ENCODE peak calls at places on chromosomes 11 and 22, in four cellular contexts. W, T, D and B are unnamed samples. For H3K9me3, the result is how much of the 10 kb centered on the place peaks cover.

GRCh38 chr11:59679347-59679746 is 10.5 kb upstream of the PATL1 start:
- DNase-seq in T (no peak), W (no peak), D (no peak), B (no peak)

GRCh38 chr11:61507962-61508824 is at the start of gene LRRC10B:
- DNase-seq in D (no peak), T (no peak), W (peak), B (no peak)

GRCh38 chr11:101326141-101326540 is 196.5 kb upstream of the PGR start:
- DNase-seq in W (no peak), D (no peak), T (no peak), B (no peak)

GRCh38 chr22:31055322-31056159 is 25.6 kb upstream of the SMTN start:
- DNase-seq in D (peak), W (peak), T (peak), B (peak)

GRCh38 chr11:61627831-61628753 is 47.2 kb upstream of the SYT7 start:
- DNase-seq in D (peak), W (peak), T (peak), B (peak)

GRCh38 chr22:40276877-40277823 is 69.2 kb upstream of the ADSL start:
- DNase-seq in T (no peak), D (no peak), W (peak), B (no peak)

GRCh38 chr11:75576445-75577049 is 14.5 kb downstream of the SERPINH1 start:
- DNase-seq in W (no peak), T (no peak), D (peak), B (peak)

GRCh38 chr11:100459791-100460190 is 227.3 kb upstream of the ARHGAP42 start:
- DNase-seq in D (no peak), W (no peak), T (no peak), B (no peak)

GRCh38 chr22:17703811-17704210 is 65.3 kb downstream of the BCL2L13 start:
- DNase-seq in W (no peak), D (no peak), T (no peak), B (no peak)

GRCh38 chr22:27872488-27872887 is 46.6 kb downstream of the PITPNB start:
- DNase-seq in T (no peak), D (no peak), W (no peak), B (no peak)

GRCh38 chr22:27870234-27871191 is 48.5 kb downstream of the PITPNB start:
- DNase-seq in W (no peak), D (no peak), T (no peak), B (no peak)

GRCh38 chr22:27868738-27869282 is 50.2 kb downstream of the PITPNB start:
- DNase-seq in W (no peak), D (no peak), T (no peak), B (no peak)

GRCh38 chr22:27873476-27873875 is 45.6 kb downstream of the PITPNB start:
- DNase-seq in T (no peak), W (no peak), D (no peak), B (no peak)

GRCh38 chr22:27871306-27872014 is 47.6 kb downstream of the PITPNB start:
- DNase-seq in W (no peak), D (no peak), T (no peak), B (no peak)
- H3K9me3 ChIP-seq in W (under half), D (under half), T (under half), B (under half)

GRCh38 chr22:46830001-46830715 is 67.7 kb downstream of the TBC1D22A start:
- DNase-seq in W (peak), D (peak), T (peak), B (no peak)

GRCh38 chr22:46833228-46833627 is 70.8 kb downstream of the TBC1D22A start:
- DNase-seq in W (no peak), T (no peak), D (peak), B (no peak)

GRCh38 chr22:46835693-46836092 is 73.2 kb downstream of the TBC1D22A start:
- DNase-seq in W (no peak), T (no peak), D (no peak), B (no peak)

GRCh38 chr22:46830841-46831240 is 68.4 kb downstream of the TBC1D22A start:
- DNase-seq in T (no peak), W (no peak), D (no peak), B (no peak)

DNA sequence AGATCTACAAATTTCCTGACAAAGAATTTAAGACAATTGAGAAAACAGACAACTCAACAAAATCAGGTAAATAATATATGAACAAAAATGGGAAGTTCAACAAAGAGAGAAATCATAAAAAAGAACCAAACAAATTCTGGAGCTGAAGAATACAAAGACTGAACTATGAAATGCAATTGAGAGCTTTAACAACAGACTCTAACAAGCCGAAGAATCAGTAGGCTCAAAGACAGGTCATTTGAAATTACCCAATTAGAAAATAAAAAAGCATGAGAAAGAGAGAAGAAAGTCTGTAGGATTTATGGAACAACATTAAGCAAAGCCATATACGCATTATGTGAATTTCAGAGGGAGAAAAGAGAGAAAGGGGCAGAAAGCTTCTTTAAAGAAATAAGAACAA is 72.8 kb downstream of the TBC1D22A start:
- DNase-seq in T (no peak), W (no peak), D (no peak), B (no peak)
- H3K9me3 ChIP-seq in T (under half), W (under half), D (under half), B (under half)

DNA sequence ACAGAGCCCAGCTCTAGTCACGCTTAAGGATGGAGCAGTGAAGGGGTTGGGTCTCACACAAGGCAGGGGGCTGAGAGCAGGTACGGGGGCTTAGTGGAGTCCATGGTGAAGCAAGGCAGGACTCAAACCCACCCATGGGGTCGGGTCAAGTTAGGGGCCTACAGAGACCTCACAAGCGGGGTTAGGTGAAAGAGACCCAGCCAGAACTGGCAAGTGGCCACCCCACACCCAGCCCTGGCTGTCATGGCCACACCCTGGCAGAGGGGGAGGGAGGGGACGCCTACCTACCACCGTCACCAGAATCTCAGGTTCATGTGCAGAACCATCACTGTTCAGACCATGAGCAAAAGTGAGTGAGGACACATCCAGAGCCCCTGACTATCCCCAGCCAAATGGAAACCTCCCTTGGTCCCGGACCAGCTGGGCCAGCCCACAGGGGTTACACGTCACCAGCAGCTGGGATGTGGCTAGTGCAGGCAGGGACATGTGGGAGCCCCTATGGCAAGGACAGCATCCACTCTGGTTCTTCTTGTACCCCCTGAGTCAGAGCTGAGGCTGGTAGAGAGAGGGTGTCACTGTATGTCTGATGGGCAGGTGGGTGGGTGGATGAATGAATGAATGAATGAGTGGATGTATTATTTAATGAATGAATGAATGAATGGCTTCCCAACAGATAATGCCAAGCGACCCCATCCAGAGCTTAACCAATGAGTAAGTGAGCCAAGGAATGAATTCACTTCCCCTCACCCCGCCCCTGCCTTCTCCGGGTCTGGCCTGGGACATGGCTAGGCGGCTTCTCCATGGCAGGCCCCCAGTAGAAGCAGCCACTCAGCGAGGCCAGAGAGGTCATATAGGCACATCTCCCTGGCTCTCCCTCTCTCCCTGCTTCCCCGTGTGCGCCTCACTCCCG is 681.6 kb downstream of the TBC1D22A start:
- DNase-seq in D (no peak), W (no peak), T (no peak), B (no peak)
- H3K9me3 ChIP-seq in D (under half), W (under half), T (under half), B (under half)

GRCh38 chr22:49865156-49865555 is 11.5 kb downstream of the ZBED4 start:
- DNase-seq in W (no peak), T (no peak), D (no peak), B (no peak)
- H3K9me3 ChIP-seq in W (under half), T (under half), D (under half), B (under half)

GRCh38 chr22:48952256-48953102 is 875.2 kb downstream of the BRD1 start:
- DNase-seq in W (no peak), D (peak), T (no peak), B (no peak)

GRCh38 chr22:48955351-48956311 is 872.0 kb downstream of the BRD1 start:
- DNase-seq in W (no peak), T (no peak), D (peak), B (no peak)

GRCh38 chr22:48953103-48953720 is 874.5 kb downstream of the BRD1 start:
- DNase-seq in D (no peak), W (no peak), T (no peak), B (no peak)

GRCh38 chr22:48953830-48954229 is 873.8 kb downstream of the BRD1 start:
- DNase-seq in W (no peak), D (peak), T (no peak), B (no peak)

DNA sequence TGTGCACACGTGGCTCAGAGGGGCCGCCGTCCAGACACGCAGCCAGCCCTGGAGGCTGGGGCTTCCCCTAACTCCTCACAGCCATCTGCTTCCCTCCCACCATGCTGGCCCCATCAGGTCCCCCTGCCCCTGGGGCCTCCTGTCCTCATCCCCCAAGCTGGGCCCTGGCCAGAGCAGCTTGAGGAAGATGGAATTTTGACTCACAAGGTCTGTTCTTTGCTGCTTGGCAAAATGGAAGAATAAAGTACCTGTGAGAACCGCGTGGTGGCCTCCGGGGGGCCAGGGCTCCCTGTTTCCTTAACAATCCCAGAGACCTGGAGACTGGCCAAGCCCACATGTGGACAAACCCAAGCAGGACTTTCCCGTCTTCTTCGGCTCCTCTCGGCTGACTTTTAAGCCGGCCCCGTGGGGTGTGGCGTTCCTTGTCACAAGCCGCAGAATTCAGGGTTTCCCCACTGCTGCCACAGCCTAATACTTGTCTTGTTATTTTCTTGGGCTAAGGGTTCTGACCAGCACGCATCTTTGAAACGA is 872.8 kb downstream of the BRD1 start:
- DNase-seq in D (peak), W (no peak), T (no peak), B (no peak)
- H3K9me3 ChIP-seq in D (under half), W (under half), T (under half), B (under half)

GRCh38 chr11:71135112-71135511 is 117.3 kb downstream of the SHANK2 start:
- DNase-seq in D (no peak), W (no peak), T (no peak), B (no peak)
- H3K9me3 ChIP-seq in D (under half), W (under half), T (under half), B (under half)

GRCh38 chr22:48944756-48945620 is 882.7 kb downstream of the BRD1 start:
- DNase-seq in T (no peak), W (no peak), D (peak), B (no peak)

GRCh38 chr22:48941903-48942625 is 885.6 kb downstream of the BRD1 start:
- DNase-seq in D (peak), W (no peak), T (no peak), B (no peak)

GRCh38 chr22:48942698-48943566 is 884.7 kb downstream of the BRD1 start:
- DNase-seq in T (no peak), W (no peak), D (peak), B (no peak)

GRCh38 chr22:48944433-48944755 is 883.3 kb downstream of the BRD1 start:
- DNase-seq in T (no peak), W (no peak), D (peak), B (no peak)

DNA sequence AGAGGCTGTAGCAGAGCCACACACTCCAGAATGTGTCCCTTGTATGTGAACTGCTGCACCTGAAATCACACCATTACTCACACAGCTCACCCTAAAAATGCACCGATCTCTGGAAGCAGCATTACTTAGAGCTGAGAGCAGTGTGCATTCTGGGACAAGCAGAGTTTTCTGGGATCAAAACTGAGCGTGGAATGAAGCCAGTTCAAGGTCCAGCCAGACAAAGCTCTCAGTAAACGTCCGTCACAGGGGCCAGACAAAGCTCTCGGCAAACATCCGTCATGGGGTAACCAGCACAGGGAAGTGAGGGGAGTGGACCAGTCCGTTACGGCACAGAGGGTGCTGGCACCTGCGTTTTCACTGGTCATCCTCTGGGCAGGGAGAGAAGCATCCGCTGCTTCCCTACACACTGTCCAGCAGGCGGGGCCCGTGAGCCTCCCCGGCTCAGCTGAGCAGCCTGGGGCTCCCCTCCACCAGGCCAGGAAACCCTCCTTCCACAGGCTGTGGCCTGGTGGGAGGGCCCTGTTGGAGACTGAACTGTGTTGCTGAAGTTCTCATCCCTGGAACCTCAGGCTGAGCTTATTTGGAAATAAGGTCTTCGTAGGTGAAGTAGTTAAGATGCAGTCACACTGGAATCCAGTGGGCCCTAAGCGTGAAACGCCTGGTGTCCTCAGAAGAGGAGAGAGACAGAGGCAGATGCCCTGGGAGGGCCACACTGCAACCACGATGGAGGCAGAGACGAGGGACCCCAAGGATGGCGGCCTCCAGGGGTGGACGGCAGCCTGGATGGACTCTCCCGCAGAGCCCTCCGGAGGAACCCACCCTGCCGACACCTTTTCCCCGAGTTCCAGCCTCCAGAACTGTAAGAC is 883.9 kb downstream of the BRD1 start:
- DNase-seq in T (no peak), D (peak), W (no peak), B (no peak)
- H3K9me3 ChIP-seq in T (under half), D (under half), W (under half), B (under half)

GRCh38 chr22:47389201-47389600 is 626.8 kb downstream of the TBC1D22A start:
- DNase-seq in T (no peak), W (no peak), D (no peak), B (no peak)
- H3K9me3 ChIP-seq in T (under half), W (under half), D (under half), B (under half)